ENCODE peak calls at places on chromosomes 13 and 19, in five cellular contexts. Y is GM12891, E is IMR-90, W is GM12892, U is ovary. Q is an unnamed sample.

GRCh38 chr13:66879971-66880370 is 350.2 kb downstream of the PCDH9 start:
- DNase-seq in Y (no peak), W (no peak), E (no peak), U (no peak), Q (no peak)

GRCh38 chr13:52652980-52653303 is 306 bp downstream of the SUGT1 start:
- DNase-seq in W (peak; percentile 25), U (no peak), Y (no peak), E (no peak), Q (peak; percentile 7)

GRCh38 chr19:46542428-46543230 is 47.0 kb upstream of the PNMA8B start:
- DNase-seq in W (no peak), Y (peak; percentile 43), U (peak; percentile 82), E (peak; percentile 87), Q (peak; percentile 35)

GRCh38 chr13:26362261-26362660 is 108.3 kb downstream of the CDK8 start:
- DNase-seq in E (no peak), Y (no peak), W (no peak), U (no peak), Q (no peak)

GRCh38 chr13:72041165-72041564 is 174.2 kb upstream of the DACH1 start:
- DNase-seq in W (no peak), U (no peak), E (no peak), Y (no peak), Q (no peak)

GRCh38 chr13:28035146-28035782 is 46.8 kb upstream of the URAD start:
- DNase-seq in E (peak; percentile 13), W (no peak), U (no peak), Y (no peak), Q (no peak)

GRCh38 chr13:61477619-61478018 is 62.0 kb upstream of the PCDH20 start:
- DNase-seq in U (no peak), W (no peak), Y (no peak), E (no peak), Q (no peak)

GRCh38 chr13:110980921-110981320 is 66.1 kb upstream of the ANKRD10 start:
- DNase-seq in E (no peak), W (no peak), U (no peak), Y (no peak), Q (no peak)

GRCh38 chr19:51501594-51502263 is at the start of gene SIGLEC12:
- DNase-seq in Y (no peak), W (no peak), U (no peak), E (no peak), Q (no peak)

GRCh38 chr13:98214008-98214643 is 37.1 kb upstream of the RNF113B start:
- DNase-seq in E (peak; percentile 95), W (no peak), U (peak; percentile 56), Y (no peak), Q (no peak)

GRCh38 chr13:45333973-45334922 is 6.7 kb downstream of the TPT1 start:
- DNase-seq in U (no peak), E (peak; percentile 62), Y (no peak), W (no peak), Q (no peak)

GRCh38 chr19:10766681-10767201 is 48.9 kb downstream of the DNM2 start:
- DNase-seq in Y (no peak), E (peak; percentile 24), W (no peak), U (no peak), Q (peak; percentile 33)

GRCh38 chr19:8610041-8610927 is at the start of gene ADAMTS10:
- DNase-seq in Y (no peak), W (no peak), U (peak; percentile 76), E (peak; percentile 43), Q (no peak)

DNA sequence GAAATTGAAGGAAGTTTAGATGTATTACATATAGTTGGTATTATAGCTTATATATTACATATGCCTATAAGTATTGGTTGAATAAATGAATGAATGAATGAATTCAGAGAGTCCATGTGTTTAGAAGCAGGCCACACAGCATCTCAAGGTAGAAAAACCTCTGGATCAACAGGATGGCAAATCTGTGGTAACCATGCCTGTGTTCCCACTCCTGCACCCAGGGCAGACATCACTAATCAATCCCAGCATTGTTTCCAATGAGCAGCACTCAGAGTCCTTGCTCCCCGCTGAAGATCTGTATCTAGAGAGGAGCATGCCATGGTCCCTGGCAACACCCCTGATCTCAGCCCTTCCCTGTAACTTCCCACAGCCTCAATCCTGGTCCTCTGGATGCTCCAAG is 944 bp downstream of the CEACAM19 start:
- DNase-seq in U (no peak), Y (no peak), E (no peak), W (no peak), Q (no peak)
- TF ChIP-seq POLR2A in U (no peak), Y (no peak), E (no peak), W (no peak), Q (no peak)

GRCh38 chr13:114078501-114079451 is 53.6 kb downstream of the RASA3 start:
- DNase-seq in Y (no peak), U (peak; percentile 32), E (peak; percentile 84), W (no peak), Q (no peak)

GRCh38 chr13:114082849-114083645 is 49.4 kb downstream of the RASA3 start:
- DNase-seq in W (no peak), Y (no peak), E (no peak), U (no peak), Q (no peak)

GRCh38 chr13:114080739-114081561 is 51.5 kb downstream of the RASA3 start:
- DNase-seq in U (no peak), W (no peak), E (no peak), Y (no peak), Q (no peak)

GRCh38 chr13:114079601-114080536 is 52.6 kb downstream of the RASA3 start:
- DNase-seq in U (peak; percentile 27), W (no peak), E (no peak), Y (no peak), Q (no peak)

GRCh38 chr13:114081761-114082681 is 50.4 kb downstream of the RASA3 start:
- DNase-seq in Y (no peak), U (peak; percentile 13), E (no peak), W (no peak), Q (no peak)
- TF ChIP-seq POLR2A in Y (no peak), U (no peak), E (no peak), W (no peak), Q (no peak)

GRCh38 chr13:29846475-29847256 is 3.8 kb downstream of the UBL3 start:
- DNase-seq in U (no peak), E (no peak), Y (no peak), W (no peak), Q (no peak)

GRCh38 chr13:29847501-29847983 is 2.9 kb downstream of the UBL3 start:
- DNase-seq in U (no peak), Y (no peak), E (peak; percentile 64), W (no peak), Q (no peak)

GRCh38 chr13:29849731-29850212 is 645 bp downstream of the UBL3 start:
- DNase-seq in E (peak; percentile 71), U (peak; percentile 66), Y (peak; percentile 13), W (peak; percentile 19), Q (no peak)

GRCh38 chr13:29850213-29850898 is at the start of gene UBL3:
- DNase-seq in U (peak; percentile 96), W (peak; percentile 84), E (peak; percentile 95), Y (peak; percentile 84), Q (peak; percentile 69)

GRCh38 chr13:29849071-29849541 is 1.3 kb downstream of the UBL3 start:
- DNase-seq in U (no peak), Y (no peak), W (no peak), E (peak; percentile 22), Q (no peak)
- TF ChIP-seq POLR2A in U (no peak), Y (no peak), W (no peak), E (no peak), Q (no peak)

GRCh38 chr19:16893686-16893990 is 4.8 kb downstream of the F2RL3 start:
- DNase-seq in Y (no peak), W (peak; percentile 61), U (no peak), E (no peak), Q (no peak)
- TF ChIP-seq POLR2A in Y (no peak), W (peak; percentile 38), U (no peak), E (no peak), Q (no peak)

GRCh38 chr13:91347996-91348905 is 764 bp downstream of the MIR17HG start:
- DNase-seq in E (no peak), Y (peak; percentile 45), W (peak; percentile 29), U (peak; percentile 70), Q (peak; percentile 66)
- TF ChIP-seq POLR2A in E (peak; percentile 40), Y (peak; percentile 59), W (no peak), U (no peak), Q (no peak)

GRCh38 chr13:41854758-41855157 is 106.2 kb downstream of the VWA8 start:
- DNase-seq in E (peak; percentile 54), Y (no peak), U (no peak), W (no peak), Q (no peak)
- TF ChIP-seq POLR2A in E (no peak), Y (no peak), U (no peak), W (no peak), Q (no peak)

GRCh38 chr19:18437481-18438330 is at the start of gene ISYNA1:
- DNase-seq in U (peak; percentile 86), E (peak; percentile 20), W (no peak), Y (no peak), Q (no peak)
- TF ChIP-seq POLR2A in U (no peak), E (no peak), W (no peak), Y (no peak), Q (peak; percentile 10)

DNA sequence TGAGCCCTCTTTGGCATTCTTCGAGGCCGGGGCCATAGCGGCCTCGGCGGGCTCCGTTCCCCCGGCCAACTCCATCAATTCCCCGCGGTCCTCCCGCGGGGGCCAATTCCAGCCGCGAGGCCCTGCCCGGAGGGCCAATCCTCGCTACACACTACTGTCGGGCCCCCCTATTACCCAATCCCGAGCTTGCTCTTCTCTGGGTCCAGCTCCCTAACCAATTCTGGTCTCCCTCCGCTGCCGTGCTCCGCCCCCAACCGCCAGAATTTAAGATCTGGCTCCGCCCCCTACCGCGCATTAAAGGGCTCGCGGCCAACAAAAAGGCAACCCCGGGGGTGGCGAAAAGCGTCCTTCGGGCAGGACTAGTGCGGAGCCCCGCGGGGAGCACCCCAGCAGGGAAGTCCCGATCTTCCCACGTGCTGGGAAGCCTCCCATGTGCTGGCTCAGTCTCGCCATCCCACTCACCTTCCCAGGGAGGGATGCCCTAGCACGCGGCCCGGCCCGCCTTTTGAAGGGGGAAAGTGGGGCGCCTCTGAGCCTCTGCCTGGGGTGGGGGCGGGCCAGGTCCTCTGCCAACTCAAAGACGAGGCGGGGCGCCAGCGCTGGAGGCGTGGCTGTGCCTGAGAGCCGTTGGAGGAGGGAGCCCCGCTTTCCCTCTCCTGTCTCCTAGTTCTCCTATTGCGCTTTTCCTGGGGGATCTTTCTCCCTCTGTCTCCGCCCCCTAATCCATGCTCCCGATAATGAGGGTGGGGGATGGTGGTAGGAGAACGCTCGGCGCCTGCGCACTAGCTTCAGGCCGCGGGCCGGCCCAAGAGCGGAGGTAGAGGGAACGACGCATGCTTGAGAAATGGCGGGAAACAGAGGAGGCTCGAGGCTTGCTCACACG is 3.5 kb downstream of the LIPE start:
- DNase-seq in E (peak; percentile 90), U (peak; percentile 90), W (peak; percentile 95), Y (peak; percentile 93), Q (peak; percentile 96)
- TF ChIP-seq POLR2A in E (no peak), U (peak; percentile 54), W (peak; percentile 17), Y (peak; percentile 44), Q (no peak)

Q was measured in H54.